ENCODE peak calls at places on chromosome 10, in eight cellular contexts. One of them, this sample, is unnamed.

GRCh38 chr10:50417486-50417905 is 166.2 kb upstream of the ASAH2 start:
- DNase-seq in fibroblast of lung: no peak
- DNase-seq in neuronal stem cell: no peak
- DNase-seq in HCEC 1CT: no peak
- DNase-seq in cardiac muscle cell: peak; percentile 12
- DNase-seq in iris pigment epithelial cell: no peak
- DNase-seq in Caki2: no peak
- DNase-seq in spleen: no peak
- DNase-seq in this sample: peak; percentile 3

GRCh38 chr10:7610651-7611389 is 55.9 kb downstream of the ITIH5 start:
- DNase-seq in HCEC 1CT: peak; percentile 52
- DNase-seq in cardiac muscle cell: no peak
- DNase-seq in spleen: no peak
- DNase-seq in fibroblast of lung: peak; percentile 98
- DNase-seq in Caki2: no peak
- DNase-seq in neuronal stem cell: no peak
- DNase-seq in iris pigment epithelial cell: peak; percentile 46
- DNase-seq in this sample: peak; percentile 70

GRCh38 chr10:95469676-95470075 is 91.5 kb downstream of the SORBS1 start:
- DNase-seq in iris pigment epithelial cell: no peak
- DNase-seq in neuronal stem cell: no peak
- DNase-seq in HCEC 1CT: no peak
- DNase-seq in spleen: no peak
- DNase-seq in Caki2: no peak
- DNase-seq in cardiac muscle cell: peak; percentile 59
- DNase-seq in fibroblast of lung: no peak
- DNase-seq in this sample: no peak

GRCh38 chr10:99396471-99396870 is 34.0 kb downstream of the GOT1 start:
- DNase-seq in cardiac muscle cell: no peak
- DNase-seq in fibroblast of lung: peak; percentile 66
- DNase-seq in spleen: no peak
- DNase-seq in HCEC 1CT: peak; percentile 81
- DNase-seq in neuronal stem cell: no peak
- DNase-seq in Caki2: no peak
- DNase-seq in iris pigment epithelial cell: peak; percentile 50
- DNase-seq in this sample: peak; percentile 85

GRCh38 chr10:113907166-113907565 is 52.7 kb downstream of the NHLRC2 start:
- DNase-seq in neuronal stem cell: no peak
- DNase-seq in cardiac muscle cell: no peak
- DNase-seq in spleen: no peak
- DNase-seq in iris pigment epithelial cell: peak; percentile 88
- DNase-seq in Caki2: no peak
- DNase-seq in HCEC 1CT: peak; percentile 21
- DNase-seq in fibroblast of lung: peak; percentile 57
- DNase-seq in this sample: peak; percentile 29

GRCh38 chr10:12396567-12396966 is 47.2 kb downstream of the CAMK1D start:
- DNase-seq in HCEC 1CT: no peak
- DNase-seq in Caki2: no peak
- DNase-seq in cardiac muscle cell: peak; percentile 28
- DNase-seq in neuronal stem cell: no peak
- DNase-seq in iris pigment epithelial cell: no peak
- DNase-seq in fibroblast of lung: no peak
- DNase-seq in spleen: no peak
- DNase-seq in this sample: peak; percentile 35

GRCh38 chr10:127293640-127294039 is 97.2 kb upstream of the INSYN2A start:
- DNase-seq in fibroblast of lung: no peak
- DNase-seq in spleen: no peak
- DNase-seq in HCEC 1CT: no peak
- DNase-seq in Caki2: no peak
- DNase-seq in neuronal stem cell: no peak
- DNase-seq in iris pigment epithelial cell: no peak
- DNase-seq in cardiac muscle cell: no peak
- DNase-seq in this sample: no peak

GRCh38 chr10:119225288-119225687 is 17.9 kb downstream of the GRK5 start:
- DNase-seq in HCEC 1CT: no peak
- DNase-seq in spleen: no peak
- DNase-seq in neuronal stem cell: no peak
- DNase-seq in fibroblast of lung: no peak
- DNase-seq in Caki2: no peak
- DNase-seq in iris pigment epithelial cell: no peak
- DNase-seq in cardiac muscle cell: no peak
- DNase-seq in this sample: no peak

GRCh38 chr10:18607503-18607902 is 43.9 kb downstream of the NSUN6 start:
- DNase-seq in HCEC 1CT: peak; percentile 88
- DNase-seq in cardiac muscle cell: peak; percentile 56
- DNase-seq in Caki2: peak; percentile 40
- DNase-seq in spleen: no peak
- DNase-seq in fibroblast of lung: peak; percentile 95
- DNase-seq in neuronal stem cell: no peak
- DNase-seq in iris pigment epithelial cell: peak; percentile 91
- DNase-seq in this sample: peak; percentile 89

GRCh38 chr10:78774614-78774998 is 294.2 kb upstream of the ZMIZ1 start:
- DNase-seq in cardiac muscle cell: no peak
- DNase-seq in neuronal stem cell: no peak
- DNase-seq in fibroblast of lung: no peak
- DNase-seq in HCEC 1CT: no peak
- DNase-seq in Caki2: no peak
- DNase-seq in iris pigment epithelial cell: no peak
- DNase-seq in spleen: no peak
- DNase-seq in this sample: no peak

GRCh38 chr10:101120884-101121660 is 10.0 kb upstream of the TLX1 start:
- DNase-seq in iris pigment epithelial cell: no peak
- DNase-seq in cardiac muscle cell: no peak
- DNase-seq in fibroblast of lung: no peak
- DNase-seq in neuronal stem cell: no peak
- DNase-seq in Caki2: no peak
- DNase-seq in HCEC 1CT: no peak
- DNase-seq in spleen: peak; percentile 87
- DNase-seq in this sample: no peak

GRCh38 chr10:4198216-4198615 is 413.2 kb upstream of the KLF6 start:
- DNase-seq in cardiac muscle cell: no peak
- DNase-seq in spleen: no peak
- DNase-seq in fibroblast of lung: no peak
- DNase-seq in neuronal stem cell: no peak
- DNase-seq in iris pigment epithelial cell: no peak
- DNase-seq in Caki2: no peak
- DNase-seq in HCEC 1CT: no peak
- DNase-seq in this sample: no peak

GRCh38 chr10:110269641-110270318 is 34.9 kb downstream of the SMNDC1 start:
- DNase-seq in iris pigment epithelial cell: peak; percentile 45
- DNase-seq in spleen: no peak
- DNase-seq in cardiac muscle cell: peak; percentile 42
- DNase-seq in Caki2: no peak
- DNase-seq in fibroblast of lung: peak; percentile 53
- DNase-seq in neuronal stem cell: no peak
- DNase-seq in HCEC 1CT: no peak
- DNase-seq in this sample: peak; percentile 25

GRCh38 chr10:121154846-121155245 is 303.7 kb downstream of the WDR11 start:
- DNase-seq in iris pigment epithelial cell: no peak
- DNase-seq in cardiac muscle cell: no peak
- DNase-seq in fibroblast of lung: no peak
- DNase-seq in neuronal stem cell: no peak
- DNase-seq in spleen: no peak
- DNase-seq in HCEC 1CT: no peak
- DNase-seq in Caki2: no peak
- DNase-seq in this sample: no peak

GRCh38 chr10:20146004-20146403 is 329.8 kb downstream of the PLXDC2 start:
- DNase-seq in neuronal stem cell: no peak
- DNase-seq in fibroblast of lung: no peak
- DNase-seq in Caki2: no peak
- DNase-seq in HCEC 1CT: no peak
- DNase-seq in spleen: no peak
- DNase-seq in iris pigment epithelial cell: no peak
- DNase-seq in cardiac muscle cell: no peak
- DNase-seq in this sample: no peak

GRCh38 chr10:87546221-87546620 is 41.5 kb downstream of the MINPP1 start:
- DNase-seq in Caki2: no peak
- DNase-seq in neuronal stem cell: no peak
- DNase-seq in spleen: no peak
- DNase-seq in fibroblast of lung: peak; percentile 48
- DNase-seq in HCEC 1CT: peak; percentile 39
- DNase-seq in iris pigment epithelial cell: peak; percentile 67
- DNase-seq in cardiac muscle cell: no peak
- DNase-seq in this sample: no peak

GRCh38 chr10:44862006-44862751 is 49.0 kb upstream of the TMEM72 start:
- DNase-seq in Caki2: no peak
- DNase-seq in spleen: no peak
- DNase-seq in neuronal stem cell: no peak
- DNase-seq in HCEC 1CT: no peak
- DNase-seq in cardiac muscle cell: peak; percentile 75
- DNase-seq in iris pigment epithelial cell: no peak
- DNase-seq in fibroblast of lung: no peak
- DNase-seq in this sample: no peak

GRCh38 chr10:62728479-62728878 is 76.0 kb upstream of the ADO start:
- DNase-seq in spleen: no peak
- DNase-seq in neuronal stem cell: no peak
- DNase-seq in iris pigment epithelial cell: no peak
- DNase-seq in cardiac muscle cell: no peak
- DNase-seq in fibroblast of lung: no peak
- DNase-seq in Caki2: no peak
- DNase-seq in HCEC 1CT: no peak
- DNase-seq in this sample: no peak

GRCh38 chr10:71889388-71889987 is 38.4 kb upstream of the PSAP start:
- DNase-seq in cardiac muscle cell: no peak
- DNase-seq in Caki2: peak; percentile 77
- DNase-seq in iris pigment epithelial cell: peak; percentile 15
- DNase-seq in neuronal stem cell: no peak
- DNase-seq in fibroblast of lung: no peak
- DNase-seq in spleen: no peak
- DNase-seq in HCEC 1CT: no peak
- DNase-seq in this sample: no peak

GRCh38 chr10:90775351-90776028 is 82.3 kb downstream of the HTR7 start:
- DNase-seq in spleen: no peak
- DNase-seq in Caki2: no peak
- DNase-seq in cardiac muscle cell: no peak
- DNase-seq in iris pigment epithelial cell: peak; percentile 7
- DNase-seq in fibroblast of lung: peak; percentile 14
- DNase-seq in neuronal stem cell: no peak
- DNase-seq in HCEC 1CT: peak; percentile 22
- DNase-seq in this sample: no peak

GRCh38 chr10:127155221-127155620 is 41.2 kb downstream of the INSYN2A start:
- DNase-seq in iris pigment epithelial cell: peak; percentile 27
- DNase-seq in fibroblast of lung: peak; percentile 70
- DNase-seq in cardiac muscle cell: no peak
- DNase-seq in HCEC 1CT: peak; percentile 64
- DNase-seq in neuronal stem cell: no peak
- DNase-seq in Caki2: no peak
- DNase-seq in spleen: no peak
- DNase-seq in this sample: peak; percentile 58

This sample was measured in IMR-90.